ENCODE peak calls at places on chromosomes 7 and 10, in seven cellular contexts. D is psoas muscle, I is astrocyte of the spinal cord, L is skeletal muscle cell, H is tibial artery, F is brain microvascular endothelial cell, X is choroid plexus epithelial cell. P is an unnamed sample.

GRCh38 chr7:39670052-39670451 is 46.7 kb downstream of the RALA start:
- DNase-seq in I (no peak), L (no peak), X (no peak), D (no peak), F (no peak), H (no peak), P (no peak)

GRCh38 chr7:14021069-14021468 is 31.6 kb upstream of the ETV1 start:
- DNase-seq in L (peak), X (peak), I (peak), F (peak), D (no peak), H (no peak), P (no peak)

GRCh38 chr7:36308031-36308430 is 81.6 kb upstream of the ANLN start:
- DNase-seq in D (no peak), F (no peak), H (peak), X (no peak), L (no peak), I (no peak), P (no peak)

GRCh38 chr10:5613481-5613880 is 52.9 kb downstream of the ASB13 start:
- DNase-seq in L (no peak), D (no peak), I (no peak), X (no peak), F (no peak), H (no peak), P (no peak)

GRCh38 chr10:61869276-61869675 is 32.2 kb upstream of the ARID5B start:
- DNase-seq in I (no peak), L (no peak), H (no peak), X (no peak), D (no peak), F (no peak), P (no peak)

GRCh38 chr10:97570146-97570788 is 2.3 kb upstream of the ANKRD2 start:
- DNase-seq in L (no peak), H (no peak), X (no peak), D (peak), F (no peak), I (no peak), P (no peak)

GRCh38 chr10:34731885-34732701 is 83.0 kb downstream of the PARD3 start:
- DNase-seq in F (peak), D (no peak), H (no peak), L (no peak), I (peak), X (peak), P (peak)

GRCh38 chr10:122097935-122098334 is 109.0 kb downstream of the TACC2 start:
- DNase-seq in H (no peak), I (no peak), D (no peak), F (no peak), X (no peak), L (no peak), P (no peak)

GRCh38 chr10:1408656-1409358 is 328.5 kb downstream of the ADARB2 start:
- DNase-seq in I (no peak), H (peak), X (no peak), D (no peak), L (no peak), F (no peak), P (no peak)

GRCh38 chr7:34208878-34209621 is 303.7 kb downstream of the BMPER start:
- DNase-seq in H (no peak), D (peak), X (no peak), F (no peak), I (no peak), L (no peak), P (no peak)

GRCh38 chr7:16040381-16040780 is 353.9 kb upstream of the MEOX2 start:
- DNase-seq in F (no peak), L (no peak), X (no peak), I (no peak), D (no peak), H (no peak), P (no peak)

GRCh38 chr10:29277296-29277695 is 11.6 kb upstream of the LYZL1 start:
- DNase-seq in I (no peak), D (no peak), X (no peak), F (no peak), L (no peak), H (no peak), P (no peak)

GRCh38 chr10:3749597-3750351 is 35.2 kb downstream of the KLF6 start:
- DNase-seq in F (peak), X (peak), I (peak), D (peak), L (peak), H (peak), P (no peak)

GRCh38 chr10:128631801-128632241 is 505.6 kb upstream of the MKI67 start:
- DNase-seq in D (no peak), H (no peak), X (peak), L (no peak), I (no peak), F (peak), P (no peak)

GRCh38 chr7:100406767-100407166 is 21.7 kb downstream of the ZCWPW1 start:
- DNase-seq in L (peak), D (no peak), H (no peak), F (peak), I (peak), X (peak), P (no peak)

GRCh38 chr7:84720456-84721097 is 466.3 kb downstream of the SEMA3D start:
- DNase-seq in F (no peak), X (peak), I (no peak), L (no peak), D (no peak), H (no peak), P (no peak)

GRCh38 chr10:55311823-55312431 is 510.9 kb upstream of the PCDH15 start:
- DNase-seq in I (no peak), F (no peak), X (no peak), H (no peak), D (no peak), L (no peak), P (no peak)

GRCh38 chr7:149729983-149730801 is 43.2 kb downstream of the ZNF467 start:
- DNase-seq in D (no peak), L (no peak), I (no peak), F (no peak), H (peak), X (no peak), P (no peak)

GRCh38 chr7:82284936-82285519 is 158.5 kb downstream of the CACNA2D1 start:
- DNase-seq in D (no peak), H (no peak), L (no peak), I (peak), X (no peak), F (no peak), P (no peak)

GRCh38 chr7:125391921-125392320 is 462.3 kb upstream of the POT1 start:
- DNase-seq in D (no peak), X (peak), F (no peak), I (no peak), H (no peak), L (no peak), P (peak)

GRCh38 chr10:76467104-76467503 is 1035.7 kb downstream of the LRMDA start:
- DNase-seq in H (no peak), I (no peak), D (no peak), L (no peak), F (no peak), X (no peak), P (no peak)

GRCh38 chr7:50661345-50662058 is 96.3 kb upstream of the DDC start:
- DNase-seq in L (no peak), F (no peak), D (no peak), H (no peak), I (no peak), X (no peak), P (no peak)

GRCh38 chr10:46992794-46993552 is 81.7 kb downstream of the PTPN20 start:
- DNase-seq in F (peak), D (peak), H (no peak), X (peak), I (peak), L (no peak), P (peak)

GRCh38 chr7:117731455-117731854 is 141.8 kb downstream of the CTTNBP2 start:
- DNase-seq in I (no peak), F (peak), L (no peak), H (no peak), D (no peak), X (no peak), P (no peak)

GRCh38 chr7:41316410-41316809 is 386.5 kb downstream of the INHBA start:
- DNase-seq in F (peak), D (no peak), H (no peak), I (no peak), X (peak), L (no peak), P (no peak)

GRCh38 chr7:129843982-129844840 is 108.5 kb downstream of the UBE2H start:
- DNase-seq in X (peak), H (no peak), L (no peak), D (no peak), F (no peak), I (no peak), P (peak)

GRCh38 chr10:121138112-121138860 is 287.1 kb downstream of the WDR11 start:
- DNase-seq in F (no peak), H (no peak), L (no peak), X (no peak), D (no peak), I (no peak), P (no peak)

GRCh38 chr7:2802504-2803341 is 41.4 kb downstream of the GNA12 start:
- DNase-seq in L (no peak), I (peak), X (peak), H (no peak), F (peak), D (no peak), P (peak)
- H3K4me3 ChIP-seq in L (no peak), I (no peak), X (peak), H (peak), F (no peak), D (peak), P (no peak)

GRCh38 chr7:136868496-136869005 is at the start of gene CHRM2:
- DNase-seq in X (peak), I (peak), F (no peak), H (no peak), D (no peak), L (no peak), P (no peak)
- H3K4me3 ChIP-seq in X (peak), I (peak), F (peak), H (no peak), D (no peak), L (peak), P (peak)

DNA sequence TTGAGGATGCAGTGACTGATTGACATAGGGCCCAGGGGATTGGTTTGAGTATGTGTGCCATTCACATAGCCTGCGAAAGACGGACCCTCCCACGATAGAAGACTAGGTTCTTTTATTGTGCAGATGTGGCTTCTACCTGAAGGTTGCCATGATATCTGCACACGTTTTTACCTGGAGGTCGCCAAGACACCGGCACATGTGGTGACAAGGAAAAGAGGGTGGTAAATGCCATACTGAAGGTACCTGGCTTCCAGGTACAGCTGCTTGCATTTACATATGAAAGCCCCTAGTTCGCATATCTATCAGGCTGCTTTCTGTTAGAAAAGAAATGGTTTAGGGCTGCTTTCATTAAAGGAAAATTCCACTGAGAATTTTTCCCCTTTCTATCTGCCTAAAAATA is 43.6 kb downstream of the ZNF22 start:
- DNase-seq in D (no peak), H (no peak), X (no peak), F (no peak), L (no peak), I (no peak), P (no peak)
- H3K4me3 ChIP-seq in D (no peak), H (no peak), X (no peak), F (no peak), L (no peak), I (no peak), P (no peak)

GRCh38 chr10:33334839-33335549 is 527 bp upstream of the NRP1 start:
- DNase-seq in I (peak), X (peak), L (peak), F (peak), D (peak), H (peak), P (peak)
- H3K4me3 ChIP-seq in I (peak), X (peak), L (peak), F (peak), D (peak), H (peak), P (peak)

P was measured in endothelial cell of umbilical vein.